ENCODE peak calls at places on chromosomes 6 and 20, in seven cellular contexts. I is psoas muscle; A is ovary; J is Peyer's patch; E is left ventricle myocardium inferior; L is IMR-90; D is CD8-positive, alpha-beta T cell. Z is an unnamed sample.

GRCh38 chr6:24330137-24330732 is 27.6 kb downstream of the DCDC2 start:
- DNase-seq in I (no peak), A (no peak), J (no peak), E (no peak), L (no peak), D (no peak), Z (no peak)

GRCh38 chr6:158648682-158649131 is 1.1 kb upstream of the SYTL3 start:
- DNase-seq in I (no peak), A (no peak), J (no peak), E (no peak), L (peak; percentile 96), D (no peak), Z (peak; percentile 3)

GRCh38 chr6:84882768-84883766 is 118.7 kb upstream of the TBX18 start:
- DNase-seq in I (no peak), A (no peak), J (no peak), E (no peak), L (no peak), D (no peak), Z (no peak)

GRCh38 chr6:135114355-135115145 is 59.9 kb upstream of the HBS1L start:
- DNase-seq in I (no peak), A (no peak), J (no peak), E (no peak), L (no peak), D (no peak), Z (no peak)

GRCh38 chr6:29989211-29989610 is 46.9 kb downstream of the HLA-A start:
- DNase-seq in I (no peak), A (no peak), J (no peak), E (no peak), L (no peak), D (no peak), Z (no peak)

GRCh38 chr6:31814677-31815024 is 432 bp downstream of the HSPA1L start:
- DNase-seq in I (peak; percentile 97), A (peak; percentile 93), J (peak; percentile 93), E (peak; percentile 96), L (peak; percentile 97), D (peak; percentile 56), Z (peak; percentile 95)

GRCh38 chr6:39086294-39086693 is 28.7 kb downstream of the SAYSD1 start:
- DNase-seq in I (no peak), A (no peak), J (no peak), E (no peak), L (no peak), D (no peak), Z (no peak)

GRCh38 chr20:33444797-33445560 is 1.4 kb upstream of the SNTA1 start:
- DNase-seq in I (no peak), A (no peak), J (no peak), E (peak; percentile 31), L (no peak), D (no peak), Z (no peak)

GRCh38 chr6:35139924-35140524 is 1.1 kb downstream of the TCP11 start:
- DNase-seq in I (peak; percentile 51), A (peak; percentile 66), J (no peak), E (no peak), L (peak; percentile 82), D (peak; percentile 29), Z (no peak)

GRCh38 chr20:46463852-46464251 is 49.5 kb downstream of the ZNF334 start:
- DNase-seq in I (no peak), A (no peak), J (no peak), E (no peak), L (no peak), D (no peak), Z (no peak)

GRCh38 chr6:56259163-56259562 is 11.8 kb upstream of the COL21A1 start:
- DNase-seq in I (no peak), A (no peak), J (no peak), E (no peak), L (no peak), D (no peak), Z (no peak)

GRCh38 chr20:3805594-3806264 is 9.6 kb downstream of the CDC25B start:
- DNase-seq in I (peak; percentile 43), A (no peak), J (peak; percentile 47), E (no peak), L (peak; percentile 50), D (no peak), Z (no peak)

GRCh38 chr6:123904228-123904627 is 100.6 kb downstream of the NKAIN2 start:
- DNase-seq in I (no peak), A (no peak), J (no peak), E (no peak), L (no peak), D (no peak), Z (no peak)

GRCh38 chr6:44247338-44248302 is 719 bp downstream of the HSP90AB1 start:
- DNase-seq in I (peak; percentile 91), A (peak; percentile 79), J (peak; percentile 90), E (peak; percentile 66), L (peak; percentile 38), D (peak; percentile 85), Z (peak; percentile 90)

GRCh38 chr6:12911387-12911960 is 194.9 kb downstream of the PHACTR1 start:
- DNase-seq in I (no peak), A (no peak), J (no peak), E (no peak), L (peak; percentile 9), D (no peak), Z (no peak)

GRCh38 chr6:70763754-70764153 is 96.1 kb downstream of the SMAP1 start:
- DNase-seq in I (no peak), A (no peak), J (no peak), E (no peak), L (peak; percentile 18), D (no peak), Z (no peak)

GRCh38 chr6:34441526-34441925 is 15.7 kb upstream of the RPS10 start:
- DNase-seq in I (no peak), A (no peak), J (no peak), E (no peak), L (no peak), D (no peak), Z (no peak)

GRCh38 chr6:3287976-3288707 is 29.4 kb downstream of the PSMG4 start:
- DNase-seq in I (no peak), A (no peak), J (peak; percentile 29), E (no peak), L (no peak), D (no peak), Z (no peak)

GRCh38 chr6:3285049-3285639 is 26.4 kb downstream of the PSMG4 start:
- DNase-seq in I (peak; percentile 41), A (no peak), J (peak; percentile 37), E (no peak), L (no peak), D (no peak), Z (peak; percentile 57)

GRCh38 chr6:3285732-3286131 is 27.0 kb downstream of the PSMG4 start:
- DNase-seq in I (no peak), A (no peak), J (peak; percentile 34), E (no peak), L (no peak), D (no peak), Z (peak; percentile 37)

GRCh38 chr6:3287308-3287707 is 28.6 kb downstream of the PSMG4 start:
- DNase-seq in I (peak; percentile 32), A (no peak), J (peak; percentile 12), E (no peak), L (no peak), D (no peak), Z (no peak)

DNA sequence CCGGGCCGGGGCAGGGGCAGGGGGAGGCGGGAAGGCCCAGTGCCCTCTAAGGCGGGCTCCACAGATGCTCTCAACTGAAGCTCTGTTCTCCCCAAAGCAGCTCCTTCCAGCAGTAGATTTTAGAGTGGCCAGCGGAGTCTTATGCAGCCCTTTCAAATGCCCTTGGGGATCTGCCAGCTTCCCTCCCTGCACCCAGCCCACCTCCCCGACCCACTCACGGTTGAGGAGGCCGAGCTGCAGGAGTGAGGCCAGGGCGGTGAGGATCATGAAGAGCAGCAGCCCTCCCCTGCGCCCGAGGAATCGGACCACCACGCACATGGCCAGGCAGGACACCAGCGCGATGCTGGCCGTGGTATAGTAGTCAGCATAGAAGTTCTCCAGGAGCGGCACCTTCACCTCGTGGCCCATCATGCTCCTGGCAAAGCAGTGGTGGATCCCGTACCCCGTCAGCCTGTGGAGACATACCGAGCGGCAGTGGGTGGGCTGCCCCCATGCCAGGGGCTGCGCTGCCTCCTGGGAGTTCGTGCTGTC is 28.0 kb downstream of the PSMG4 start:
- DNase-seq in I (peak; percentile 48), A (no peak), J (peak; percentile 43), E (no peak), L (no peak), D (no peak), Z (no peak)
- H3K36me3 ChIP-seq in I (no peaks in the 10 kb centered on the region), A (no peaks in the 10 kb centered on the region), J (no peaks in the 10 kb centered on the region), E (peaks cover 5% of the 10 kb centered on the region), L (no peaks in the 10 kb centered on the region), D (no peaks in the 10 kb centered on the region), Z (peaks cover 8% of the 10 kb centered on the region)

GRCh38 chr6:127291495-127291894 is 24.8 kb downstream of the RNF146 start:
- DNase-seq in I (no peak), A (no peak), J (no peak), E (no peak), L (no peak), D (no peak), Z (no peak)
- H3K36me3 ChIP-seq in I (peaks cover 11% of the 10 kb centered on the region), A (no peaks in the 10 kb centered on the region), J (no peaks in the 10 kb centered on the region), E (peaks cover 27% of the 10 kb centered on the region), L (peaks cover 19% of the 10 kb centered on the region), D (peaks cover 11% of the 10 kb centered on the region), Z (peaks cover 50% of the 10 kb centered on the region)

DNA sequence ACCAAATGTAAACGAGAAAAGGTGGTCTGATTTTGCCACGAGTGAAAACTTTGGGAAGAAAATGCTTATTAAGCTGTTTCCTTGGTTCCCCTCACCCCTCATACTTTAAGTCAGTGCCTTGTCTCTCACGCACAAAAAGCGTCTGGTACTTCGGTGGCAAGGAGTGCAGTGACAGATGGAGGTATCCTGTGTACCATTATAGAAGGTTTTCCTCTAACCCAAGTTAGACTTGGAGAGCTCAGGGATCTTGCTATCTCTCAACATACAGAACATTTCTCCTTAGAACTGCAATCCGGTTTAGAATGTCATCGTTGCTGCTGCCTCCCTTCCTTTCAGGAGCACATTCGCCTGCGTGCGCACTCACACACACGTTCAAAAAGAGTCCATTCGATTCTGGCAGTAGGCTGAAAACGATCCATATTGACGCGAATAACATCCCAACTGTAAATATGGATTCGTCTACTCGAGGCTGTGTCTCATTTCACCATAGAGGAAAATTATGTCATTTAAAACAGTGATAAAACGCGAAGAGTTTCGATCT is 1.1 kb upstream of the MARCKS start:
- DNase-seq in I (no peak), A (peak; percentile 40), J (no peak), E (no peak), L (peak; percentile 66), D (no peak), Z (no peak)
- H3K36me3 ChIP-seq in I (no peaks in the 10 kb centered on the region), A (no peaks in the 10 kb centered on the region), J (no peaks in the 10 kb centered on the region), E (no peaks in the 10 kb centered on the region), L (peaks cover 6% of the 10 kb centered on the region), D (no peaks in the 10 kb centered on the region), Z (no peaks in the 10 kb centered on the region)

DNA sequence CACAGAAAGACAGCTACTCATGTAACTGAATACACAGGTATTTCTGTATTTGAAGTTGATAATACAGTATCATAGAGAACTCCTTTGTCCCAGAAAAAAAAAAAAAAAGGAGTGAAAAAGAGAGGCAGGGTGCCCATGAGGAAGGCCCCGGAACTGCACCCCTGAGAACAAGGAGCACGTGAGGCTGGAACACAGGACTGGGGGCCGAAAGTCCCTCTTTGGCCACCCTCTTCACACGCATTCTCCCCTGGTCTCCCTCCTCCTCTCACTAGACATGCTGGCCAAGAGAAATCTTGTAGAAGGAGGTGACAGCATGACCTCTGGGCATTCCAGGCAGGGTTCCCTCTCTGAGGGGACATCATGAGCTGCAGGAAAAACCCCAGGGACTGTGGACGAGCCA is 62.7 kb upstream of the TRAF3IP2 start:
- DNase-seq in I (peak; percentile 79), A (no peak), J (no peak), E (no peak), L (no peak), D (no peak), Z (no peak)
- H3K36me3 ChIP-seq in I (no peaks in the 10 kb centered on the region), A (no peaks in the 10 kb centered on the region), J (no peaks in the 10 kb centered on the region), E (peaks cover 30% of the 10 kb centered on the region), L (peaks cover 11% of the 10 kb centered on the region), D (peaks cover 58% of the 10 kb centered on the region), Z (peaks cover 16% of the 10 kb centered on the region)

GRCh38 chr6:152240436-152240835 is 396.7 kb downstream of the SYNE1 start:
- DNase-seq in I (no peak), A (no peak), J (no peak), E (no peak), L (peak; percentile 15), D (no peak), Z (no peak)
- H3K36me3 ChIP-seq in I (peaks cover 14% of the 10 kb centered on the region), A (no peaks in the 10 kb centered on the region), J (no peaks in the 10 kb centered on the region), E (peaks cover 90% of the 10 kb centered on the region), L (peaks cover 43% of the 10 kb centered on the region), D (peaks cover 52% of the 10 kb centered on the region), Z (peaks cover 92% of the 10 kb centered on the region)

Z was measured in upper lobe of right lung.